ENCODE peak calls at places on chromosomes 6 and 20, in five cellular contexts. D is hippocampal formation, M is HepG2, E is fibroblast of pulmonary artery, L is NCI-H1417. Z is an unnamed sample.

GRCh38 chr20:57579898-57580447 is 19.1 kb downstream of the PCK1 start:
- DNase-seq in D (no peak), M (no peak), E (no peak), L (peak; percentile 94), Z (peak; percentile 22)

GRCh38 chr6:165871571-165871970 is 208.5 kb upstream of the PDE10A start:
- DNase-seq in D (no peak), M (no peak), E (no peak), L (no peak), Z (no peak)

GRCh38 chr20:10992776-10993175 is 319.0 kb upstream of the JAG1 start:
- DNase-seq in D (no peak), M (no peak), E (peak; percentile 68), L (no peak), Z (no peak)

GRCh38 chr6:15715060-15715459 is 52.2 kb upstream of the DTNBP1 start:
- DNase-seq in D (no peak), M (no peak), E (no peak), L (no peak), Z (peak; percentile 12)

GRCh38 chr20:23010096-23010495 is 25.0 kb upstream of the SSTR4 start:
- DNase-seq in D (no peak), M (no peak), E (no peak), L (no peak), Z (no peak)

GRCh38 chr6:162026843-162027242 is 700.7 kb downstream of the PRKN start:
- DNase-seq in D (no peak), M (no peak), E (no peak), L (no peak), Z (no peak)

GRCh38 chr20:5612476-5613291 is 137.5 kb upstream of the SHLD1 start:
- DNase-seq in D (no peak), M (no peak), E (peak; percentile 68), L (no peak), Z (peak; percentile 69)

GRCh38 chr20:25285856-25286798 is 38.2 kb downstream of the PYGB start:
- DNase-seq in D (no peak), M (no peak), E (no peak), L (no peak), Z (no peak)

GRCh38 chr6:88780714-88781389 is 182.6 kb downstream of the RNGTT start:
- DNase-seq in D (peak; percentile 1), M (peak; percentile 60), E (peak; percentile 86), L (peak; percentile 91), Z (peak; percentile 82)

GRCh38 chr20:16001286-16001685 is 572.0 kb downstream of the KIF16B start:
- DNase-seq in D (no peak), M (no peak), E (peak; percentile 7), L (no peak), Z (no peak)

GRCh38 chr6:148751233-148751632 is 4.4 kb downstream of the UST start:
- DNase-seq in D (no peak), M (no peak), E (no peak), L (no peak), Z (no peak)

GRCh38 chr20:35603695-35604443 is 11.8 kb upstream of the SPAG4 start:
- DNase-seq in D (no peak), M (no peak), E (no peak), L (no peak), Z (no peak)

GRCh38 chr6:31272431-31272830 is 539 bp upstream of the HLA-C start:
- DNase-seq in D (no peak), M (no peak), E (peak; percentile 7), L (no peak), Z (no peak)

GRCh38 chr20:19074828-19075516 is 137.5 kb upstream of the SLC24A3 start:
- DNase-seq in D (no peak), M (no peak), E (no peak), L (peak; percentile 48), Z (no peak)

GRCh38 chr6:145929037-145929633 is 35.0 kb downstream of the SHPRH start:
- DNase-seq in D (no peak), M (peak; percentile 49), E (peak; percentile 77), L (peak; percentile 70), Z (peak; percentile 54)

GRCh38 chr6:151370509-151371078 is 20.8 kb downstream of the ZBTB2 start:
- DNase-seq in D (no peak), M (no peak), E (peak; percentile 43), L (no peak), Z (peak; percentile 53)

GRCh38 chr6:118913161-118913560 is 19.2 kb downstream of the ASF1A start:
- DNase-seq in D (no peak), M (no peak), E (no peak), L (no peak), Z (no peak)

GRCh38 chr6:69422474-69422873 is 374.3 kb downstream of the LMBRD1 start:
- DNase-seq in D (no peak), M (no peak), E (no peak), L (peak; percentile 83), Z (no peak)

GRCh38 chr6:38436726-38437465 is 202.8 kb downstream of the BTBD9 start:
- DNase-seq in D (no peak), M (no peak), E (peak; percentile 65), L (peak; percentile 63), Z (peak; percentile 63)

GRCh38 chr6:14816106-14816864 is 429.6 kb upstream of the JARID2 start:
- DNase-seq in D (no peak), M (no peak), E (peak; percentile 32), L (no peak), Z (peak; percentile 73)

GRCh38 chr20:58691405-58691772 is 1.2 kb upstream of the NPEPL1 start:
- DNase-seq in D (no peak), M (no peak), E (no peak), L (no peak), Z (no peak)